ENCODE peak calls at places on chromosomes 7 and 10, in eight cellular contexts. G is activated CD8-positive, alpha-beta memory T cell treated with anti-CD3 and anti-CD28 coated beads, Interleukin-2, amount 50 U/mL, for 4 hours; K is T-helper 2 cell; E is NCI-H2081; Q is NCI-H226; T is PC-3; A is CD4-positive, alpha-beta T cell; W is fibroblast of the aortic adventitia. P is an unnamed sample.

GRCh38 chr10:81018898-81019890 is 481.5 kb downstream of the SH2D4B start:
- DNase-seq in G (no peak), K (no peak), E (peak), Q (no peak), T (peak), A (no peak), W (peak), P (peak)

GRCh38 chr7:143407296-143408246 is 1.1 kb downstream of the EPHA1 start:
- DNase-seq in G (peak), K (peak), E (no peak), Q (no peak), T (peak), A (peak), W (no peak), P (no peak)

GRCh38 chr7:23852988-23853387 is 143.0 kb downstream of the STK31 start:
- DNase-seq in G (no peak), K (no peak), E (no peak), Q (peak), T (no peak), A (no peak), W (no peak), P (no peak)

GRCh38 chr7:102260856-102261255 is 25.8 kb upstream of the SH2B2 start:
- DNase-seq in G (no peak), K (no peak), E (no peak), Q (no peak), T (no peak), A (no peak), W (peak), P (no peak)

GRCh38 chr10:66642217-66642616 is 283.6 kb upstream of the LRRTM3 start:
- DNase-seq in G (no peak), K (no peak), E (peak), Q (peak), T (peak), A (no peak), W (no peak), P (no peak)

GRCh38 chr10:2700626-2701305 is 366.6 kb upstream of the PFKP start:
- DNase-seq in G (no peak), K (no peak), E (no peak), Q (no peak), T (no peak), A (no peak), W (no peak), P (no peak)

GRCh38 chr10:15197276-15197675 is 28.8 kb upstream of the NMT2 start:
- DNase-seq in G (no peak), K (no peak), E (no peak), Q (peak), T (peak), A (no peak), W (peak), P (no peak)

GRCh38 chr10:38093816-38094157 is 350 bp upstream of the ZNF37A start:
- DNase-seq in G (no peak), K (no peak), E (no peak), Q (no peak), T (no peak), A (no peak), W (no peak), P (no peak)

GRCh38 chr10:121033371-121033770 is 182.2 kb downstream of the WDR11 start:
- DNase-seq in G (no peak), K (no peak), E (no peak), Q (no peak), T (no peak), A (no peak), W (no peak), P (no peak)

GRCh38 chr7:27170936-27171635 is 3.0 kb downstream of the HOXA10 start:
- DNase-seq in G (peak), K (no peak), E (peak), Q (no peak), T (peak), A (no peak), W (no peak), P (no peak)

GRCh38 chr7:105268511-105269392 is 120.0 kb downstream of the SRPK2 start:
- DNase-seq in G (no peak), K (peak), E (peak), Q (peak), T (peak), A (no peak), W (peak), P (no peak)